ENCODE peak calls at places on chromosome 16, in ten cellular contexts. L, U, O, K, B, S, G, A, R and X are unnamed samples.

GRCh38 chr16:11155284-11155806 is 100.7 kb downstream of the SOCS1 start:
- DNase-seq in L (no peak), U (no peak), O (no peak), K (no peak), B (peak), S (no peak), G (no peak), A (no peak), R (no peak), X (no peak)

GRCh38 chr16:27692576-27692975 is 142.6 kb downstream of the KATNIP start:
- DNase-seq in L (no peak), U (no peak), O (no peak), K (no peak), B (no peak), S (no peak), G (no peak), A (no peak), R (no peak), X (no peak)

GRCh38 chr16:70551788-70552187 is 28.2 kb downstream of the SF3B3 start:
- DNase-seq in L (no peak), U (no peak), O (no peak), K (no peak), B (no peak), S (no peak), G (no peak), A (no peak), R (no peak), X (no peak)

GRCh38 chr16:25108054-25108453 is 3.5 kb upstream of the LCMT1 start:
- DNase-seq in L (peak), U (no peak), O (no peak), K (no peak), B (no peak), S (no peak), G (no peak), A (no peak), R (peak), X (no peak)

GRCh38 chr16:13120557-13120956 is 219.2 kb downstream of the SHISA9 start:
- DNase-seq in L (no peak), U (no peak), O (no peak), K (no peak), B (no peak), S (no peak), G (no peak), A (no peak), R (peak), X (no peak)

GRCh38 chr16:5252800-5253199 is 155.2 kb upstream of the EEF2KMT start:
- DNase-seq in L (no peak), U (no peak), O (no peak), K (no peak), B (no peak), S (no peak), G (no peak), A (no peak), R (no peak), X (no peak)

GRCh38 chr16:1690810-1691209 is 12.7 kb downstream of the JPT2 start:
- DNase-seq in L (no peak), U (no peak), O (no peak), K (no peak), B (no peak), S (no peak), G (no peak), A (no peak), R (no peak), X (no peak)

GRCh38 chr16:55048745-55049144 is 118.1 kb downstream of the IRX5 start:
- DNase-seq in L (no peak), U (no peak), O (no peak), K (no peak), B (no peak), S (peak), G (no peak), A (no peak), R (no peak), X (no peak)

GRCh38 chr16:28304214-28304613 is 11.9 kb downstream of the SBK1 start:
- DNase-seq in L (no peak), U (no peak), O (no peak), K (no peak), B (peak), S (peak), G (peak), A (no peak), R (peak), X (no peak)

GRCh38 chr16:30787613-30788378 is 791 bp upstream of the ZNF629 start:
- DNase-seq in L (no peak), U (no peak), O (no peak), K (no peak), B (no peak), S (no peak), G (no peak), A (no peak), R (peak), X (no peak)

GRCh38 chr16:51153275-51153991 is 2.4 kb upstream of the SALL1 start:
- DNase-seq in L (no peak), U (peak), O (no peak), K (no peak), B (no peak), S (peak), G (peak), A (no peak), R (peak), X (no peak)

GRCh38 chr16:12178251-12178990 is 201.9 kb downstream of the SNX29 start:
- DNase-seq in L (no peak), U (peak), O (no peak), K (peak), B (no peak), S (no peak), G (peak), A (no peak), R (no peak), X (no peak)

GRCh38 chr16:65534121-65534528 is 412.3 kb upstream of the CDH11 start:
- DNase-seq in L (no peak), U (no peak), O (no peak), K (no peak), B (no peak), S (no peak), G (no peak), A (no peak), R (no peak), X (no peak)

GRCh38 chr16:7405166-7405565 is 72.5 kb downstream of the RBFOX1 start:
- DNase-seq in L (no peak), U (no peak), O (no peak), K (peak), B (peak), S (peak), G (peak), A (no peak), R (peak), X (no peak)

GRCh38 chr16:66538910-66539309 is 11.0 kb downstream of the TK2 start:
- DNase-seq in L (no peak), U (no peak), O (no peak), K (no peak), B (no peak), S (no peak), G (no peak), A (no peak), R (no peak), X (no peak)

GRCh38 chr16:10077861-10078260 is 104.4 kb downstream of the GRIN2A start:
- DNase-seq in L (no peak), U (no peak), O (no peak), K (no peak), B (no peak), S (no peak), G (no peak), A (no peak), R (no peak), X (no peak)

DNA sequence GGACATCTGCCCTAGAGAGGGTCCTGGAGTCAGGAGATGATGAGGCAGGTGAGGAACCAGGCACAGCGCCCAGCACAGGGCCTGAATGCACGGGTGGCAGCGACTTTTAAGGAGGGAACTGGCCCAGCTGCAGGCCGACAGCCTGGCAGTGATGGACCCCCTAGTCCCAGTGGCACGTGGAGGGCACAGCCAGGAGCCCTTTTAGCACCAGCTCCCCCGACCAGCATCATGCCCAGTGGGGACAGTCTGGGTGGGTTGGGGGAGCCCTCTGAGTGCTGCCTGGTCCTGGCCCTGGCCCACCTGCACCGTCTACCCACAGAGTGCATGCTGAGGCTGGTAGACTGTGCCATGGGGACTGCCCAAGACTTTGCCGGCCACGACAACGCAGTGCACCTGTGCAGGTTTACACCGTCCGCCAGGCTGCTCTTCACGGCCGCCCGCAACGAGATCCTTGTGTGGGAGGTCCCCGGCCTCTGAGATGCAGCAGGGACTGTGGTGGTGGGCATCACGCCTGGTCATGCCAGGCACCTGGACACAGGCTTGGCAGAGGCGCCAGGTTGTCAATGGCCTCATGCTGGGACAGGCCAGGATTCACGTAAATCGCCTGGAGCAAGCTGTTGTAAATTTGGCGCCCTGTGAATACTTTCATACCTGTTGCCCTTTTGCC is 686 bp upstream of the RHOT2 start:
- DNase-seq in L (no peak), U (no peak), O (no peak), K (no peak), B (no peak), S (no peak), G (no peak), A (no peak), R (no peak), X (no peak)
- H3K27ac ChIP-seq in L (peak), U (peak), O (peak), K (peak), B (no peak), S (no peak), G (peak), A (peak), R (no peak), X (peak)

DNA sequence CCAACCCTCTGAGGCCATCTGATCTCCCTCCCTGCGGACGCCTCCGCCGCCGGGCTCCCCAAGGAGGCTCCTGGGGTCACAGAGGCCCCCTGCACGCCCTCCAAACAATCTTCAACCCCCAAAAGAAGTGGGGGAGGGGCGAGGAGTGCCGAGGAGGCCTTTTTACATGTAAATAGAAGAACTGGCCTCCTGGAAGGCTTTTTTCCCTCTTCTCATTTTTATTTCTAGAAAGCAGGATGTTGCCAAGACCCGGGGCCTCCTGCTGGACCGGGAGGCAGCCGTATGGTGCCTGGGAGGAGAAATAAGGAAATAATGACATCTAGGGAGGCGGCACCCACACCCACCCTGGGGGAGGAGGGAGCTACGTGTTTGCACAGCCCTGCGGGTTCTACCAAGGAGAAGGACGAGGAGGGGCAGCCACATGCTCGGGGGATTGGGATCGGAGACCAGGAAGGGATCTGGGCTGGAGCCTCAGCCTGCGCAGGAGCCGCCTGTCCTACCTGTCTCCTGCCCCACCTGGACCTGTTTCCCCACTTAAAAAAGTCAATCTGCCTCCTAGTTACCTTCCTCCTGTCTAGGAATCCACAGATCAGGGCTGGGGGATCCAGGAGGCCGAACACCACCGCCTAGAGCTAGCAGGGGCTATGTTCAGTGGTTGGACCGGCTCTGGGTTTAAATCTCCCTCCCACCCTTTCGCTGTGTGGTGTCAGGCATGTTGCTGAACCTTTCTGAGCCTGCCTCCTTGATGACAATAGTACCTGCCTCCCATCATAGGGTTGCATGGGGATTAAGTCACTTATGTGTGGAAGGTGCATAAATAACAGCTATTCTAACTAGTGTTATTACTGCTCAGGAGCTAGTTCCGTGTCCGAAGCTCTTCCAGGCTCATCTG is 175.7 kb upstream of the GSE1 start:
- DNase-seq in L (no peak), U (peak), O (no peak), K (peak), B (no peak), S (no peak), G (no peak), A (no peak), R (peak), X (no peak)
- H3K27ac ChIP-seq in L (no peak), U (peak), O (peak), K (peak), B (no peak), S (no peak), G (peak), A (peak), R (peak), X (no peak)

GRCh38 chr16:72956124-72957064 is 91.5 kb downstream of the ZFHX3 start:
- DNase-seq in L (no peak), U (no peak), O (no peak), K (no peak), B (no peak), S (no peak), G (no peak), A (no peak), R (no peak), X (no peak)

GRCh38 chr16:72948238-72948559 is 99.7 kb downstream of the ZFHX3 start:
- DNase-seq in L (no peak), U (no peak), O (no peak), K (no peak), B (no peak), S (no peak), G (no peak), A (no peak), R (no peak), X (no peak)

GRCh38 chr16:72950669-72951068 is 97.3 kb downstream of the ZFHX3 start:
- DNase-seq in L (no peak), U (no peak), O (no peak), K (no peak), B (no peak), S (no peak), G (no peak), A (no peak), R (no peak), X (no peak)

GRCh38 chr16:72951916-72952315 is 96.0 kb downstream of the ZFHX3 start:
- DNase-seq in L (no peak), U (no peak), O (no peak), K (no peak), B (no peak), S (no peak), G (no peak), A (no peak), R (no peak), X (no peak)

GRCh38 chr16:72952404-72953301 is 95.3 kb downstream of the ZFHX3 start:
- DNase-seq in L (no peak), U (no peak), O (no peak), K (no peak), B (peak), S (no peak), G (no peak), A (no peak), R (no peak), X (no peak)
- H3K27ac ChIP-seq in L (no peak), U (peak), O (peak), K (no peak), B (peak), S (no peak), G (no peak), A (no peak), R (peak), X (no peak)

DNA sequence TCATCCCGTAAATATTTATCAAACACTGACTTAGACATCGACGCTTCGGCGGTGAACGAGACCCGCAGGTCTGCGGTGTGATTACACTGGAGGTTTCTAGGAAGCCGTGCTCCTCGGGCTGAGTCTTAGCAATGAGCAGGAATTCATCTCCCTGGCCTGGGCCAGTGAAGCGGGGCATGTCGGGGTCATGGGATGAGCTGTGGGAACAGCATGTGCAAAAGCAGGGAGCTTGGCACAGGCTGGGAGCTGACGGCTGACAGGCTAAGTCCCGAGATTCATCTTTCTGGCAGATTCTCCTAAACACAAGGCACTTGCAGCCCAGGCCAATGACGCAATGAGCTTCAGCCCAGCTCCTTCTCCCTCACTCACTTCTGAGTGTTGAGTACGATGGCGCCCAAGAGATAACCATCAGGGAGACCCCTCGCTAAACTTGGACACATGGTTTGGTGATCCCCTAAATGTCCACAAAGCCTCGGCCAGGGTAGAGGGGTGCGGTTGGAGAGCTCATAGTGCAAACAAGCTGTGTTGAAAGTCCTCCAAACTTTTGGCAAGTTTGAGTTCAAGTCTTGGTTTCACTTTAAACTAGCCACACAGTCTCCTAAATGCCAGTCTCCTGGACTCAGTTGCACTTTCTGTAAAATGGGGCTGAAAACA is 12.8 kb downstream of the CRISPLD2 start:
- DNase-seq in L (no peak), U (peak), O (peak), K (peak), B (peak), S (no peak), G (peak), A (no peak), R (no peak), X (no peak)
- H3K27ac ChIP-seq in L (no peak), U (peak), O (peak), K (no peak), B (peak), S (no peak), G (peak), A (no peak), R (no peak), X (peak)

DNA sequence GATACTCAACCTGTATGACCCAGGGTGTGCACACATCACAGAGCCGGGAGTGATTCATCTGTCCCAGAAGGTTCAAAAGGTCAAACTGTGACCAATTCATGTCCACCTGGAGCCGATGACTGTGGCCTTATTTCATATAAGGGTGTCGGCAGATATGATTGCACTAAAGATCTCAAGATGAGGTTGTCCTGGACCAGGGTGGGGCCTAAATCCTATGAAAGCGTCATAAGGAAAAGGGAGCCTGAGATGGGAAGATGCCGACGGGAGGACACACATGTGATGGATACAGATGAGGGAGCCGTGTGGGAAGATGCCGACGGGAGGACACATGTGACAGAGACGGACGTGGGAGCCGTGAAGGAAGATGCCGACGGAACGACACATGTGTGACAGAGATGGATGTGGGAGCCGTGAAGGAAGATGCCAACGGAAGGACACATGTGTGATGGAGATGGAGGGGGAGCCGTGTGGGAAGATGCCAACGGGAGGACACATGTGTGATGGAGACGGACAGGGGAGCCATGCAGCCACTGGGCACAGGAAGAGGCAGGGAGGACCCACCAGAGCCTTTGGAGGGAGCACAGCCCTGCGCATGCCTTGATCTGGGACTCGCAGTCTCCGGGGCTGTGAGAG is 48.1 kb upstream of the ZNF469 start:
- DNase-seq in L (no peak), U (no peak), O (no peak), K (no peak), B (no peak), S (no peak), G (no peak), A (no peak), R (no peak), X (no peak)
- H3K27ac ChIP-seq in L (no peak), U (no peak), O (no peak), K (no peak), B (no peak), S (no peak), G (no peak), A (peak), R (no peak), X (no peak)

DNA sequence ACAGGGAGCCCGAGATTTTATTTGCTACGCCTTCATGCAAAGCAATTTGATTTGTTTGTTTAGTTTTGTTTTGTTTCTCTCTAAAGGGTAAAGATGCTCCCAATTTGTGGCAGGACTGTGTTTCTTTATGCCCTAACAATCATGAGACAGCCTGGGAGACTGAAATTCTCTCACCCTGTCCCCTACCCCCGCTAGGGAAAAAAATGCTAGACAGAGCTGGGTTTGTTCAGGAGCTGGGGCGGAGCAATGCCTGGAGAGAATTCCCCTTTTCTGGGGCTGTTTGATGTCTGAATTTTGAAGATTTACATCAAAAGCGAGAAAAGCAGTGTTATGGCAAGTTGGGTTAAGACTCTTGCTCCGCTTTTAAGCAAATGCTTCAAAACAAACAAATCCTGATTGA is 8.4 kb downstream of the MAF start:
- DNase-seq in L (no peak), U (no peak), O (no peak), K (no peak), B (no peak), S (no peak), G (no peak), A (no peak), R (no peak), X (no peak)
- H3K27ac ChIP-seq in L (no peak), U (peak), O (peak), K (no peak), B (peak), S (no peak), G (peak), A (no peak), R (no peak), X (no peak)

DNA sequence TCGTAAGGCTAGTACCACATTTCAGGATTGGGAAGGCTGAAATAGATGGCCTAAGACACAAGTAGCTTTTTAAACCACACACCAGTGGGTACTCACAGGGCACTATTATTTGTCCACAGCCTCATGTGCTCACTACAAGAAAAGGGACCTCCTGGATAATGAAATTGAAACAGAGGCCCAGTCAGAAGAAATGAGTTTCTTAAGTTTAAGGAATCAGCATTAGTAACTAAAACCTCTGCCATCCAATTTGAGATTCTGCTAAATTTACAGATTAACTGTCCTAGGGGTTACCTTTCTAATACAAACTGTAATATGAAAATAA is 3.0 kb downstream of the USP7 start:
- DNase-seq in L (no peak), U (no peak), O (no peak), K (no peak), B (no peak), S (no peak), G (no peak), A (no peak), R (no peak), X (no peak)
- H3K27ac ChIP-seq in L (no peak), U (peak), O (peak), K (no peak), B (no peak), S (no peak), G (no peak), A (no peak), R (no peak), X (peak)